ENCODE peak calls at places on chromosomes 7 and 10, in four cellular contexts. S is GM10248, X is Kasumi-1, P is cardiac fibroblast. W is an unnamed sample.

GRCh38 chr7:2926898-2927405 is 82.8 kb upstream of the GNA12 start:
- DNase-seq in S (no peak), X (no peak), P (no peak), W (no peak)

GRCh38 chr10:101616415-101617101 is 28.4 kb downstream of the DPCD start:
- DNase-seq in S (no peak), X (no peak), P (no peak), W (no peak)

GRCh38 chr7:67423058-67423457 is 426.4 kb downstream of the TYW1 start:
- DNase-seq in S (no peak), X (no peak), P (no peak), W (no peak)

GRCh38 chr7:18087687-18088078 is 60.0 kb upstream of the PRPS1L1 start:
- DNase-seq in S (no peak), X (no peak), P (no peak), W (no peak)

GRCh38 chr10:775245-776075 is 86.0 kb upstream of the DIP2C start:
- DNase-seq in S (no peak), X (peak; percentile 40), P (peak; percentile 40), W (peak; percentile 26)

GRCh38 chr7:47714669-47715607 is 133.0 kb upstream of the TNS3 start:
- DNase-seq in S (peak; percentile 68), X (no peak), P (no peak), W (no peak)

GRCh38 chr7:74092964-74093339 is 9.3 kb downstream of the LIMK1 start:
- DNase-seq in S (peak; percentile 87), X (no peak), P (peak; percentile 33), W (no peak)

GRCh38 chr7:77393261-77393660 is 22.9 kb downstream of the GSAP start:
- DNase-seq in S (peak; percentile 70), X (no peak), P (peak; percentile 63), W (no peak)

GRCh38 chr7:1811850-1812692 is 142.0 kb downstream of the ELFN1 start:
- DNase-seq in S (peak; percentile 64), X (no peak), P (no peak), W (no peak)

GRCh38 chr10:18423058-18423637 is 228.2 kb downstream of the NSUN6 start:
- DNase-seq in S (no peak), X (no peak), P (no peak), W (no peak)

W was measured in fibroblast of pulmonary artery.